ENCODE peak calls at places on chromosome 12, in nine cellular contexts. R is NCI-H524, A is NCI-H2081, Y is NCI-H446 treated with DMSO at 0.1 percent for 48 hours, Z is anterior cingulate cortex, F is neuronal stem cell, N is NCI-H69, T is DMS153, X is DMS79. B is an unnamed sample.

GRCh38 chr12:121241203-121241970 is 31.5 kb downstream of the P2RX4 start:
- DNase-seq in R (no peak), A (no peak), Y (no peak), Z (no peak), F (no peak), N (no peak), T (no peak), X (no peak), B (no peak)

GRCh38 chr12:19597304-19598066 is 158.2 kb downstream of the AEBP2 start:
- DNase-seq in R (no peak), A (no peak), Y (no peak), Z (no peak), F (no peak), N (no peak), T (no peak), X (no peak), B (no peak)

GRCh38 chr12:12072064-12072760 is 1.5 kb downstream of the BCL2L14 start:
- DNase-seq in R (no peak), A (no peak), Y (no peak), Z (no peak), F (no peak), N (no peak), T (no peak), X (no peak), B (no peak)

GRCh38 chr12:113860059-113860820 is 105.9 kb downstream of the RBM19 start:
- DNase-seq in R (peak), A (no peak), Y (no peak), Z (peak), F (no peak), N (peak), T (no peak), X (no peak), B (no peak)

GRCh38 chr12:92570056-92570753 is 132.6 kb upstream of the PLEKHG7 start:
- DNase-seq in R (peak), A (peak), Y (peak), Z (peak), F (peak), N (peak), T (peak), X (peak), B (peak)

GRCh38 chr12:62632521-62632920 is 165.9 kb downstream of the MON2 start:
- DNase-seq in R (peak), A (peak), Y (no peak), Z (peak), F (no peak), N (peak), T (no peak), X (no peak), B (peak)

GRCh38 chr12:27095346-27095745 is 13.0 kb upstream of the C12orf71 start:
- DNase-seq in R (no peak), A (no peak), Y (no peak), Z (no peak), F (no peak), N (peak), T (no peak), X (peak), B (no peak)

GRCh38 chr12:93127582-93128331 is 198.7 kb upstream of the EEA1 start:
- DNase-seq in R (peak), A (peak), Y (no peak), Z (no peak), F (no peak), N (peak), T (no peak), X (peak), B (no peak)